ENCODE peak calls at places on chromosome 12, in ten cellular contexts. H is IMR-90, N is pancreas, E is OCI-LY7, Z is GM06990, S is HCT116, O is colonic mucosa, X is astrocyte of the cerebellum, K is keratinocyte, P is lower leg skin. R is an unnamed sample.

GRCh38 chr12:107064243-107064642 is 29.1 kb downstream of the CRY1 start:
- DNase-seq in H (no peak), N (no peak), E (no peak), Z (no peak), S (no peak), O (no peak), X (no peak), K (no peak), P (no peak), R (no peak)

GRCh38 chr12:95634622-95635621 is 83.6 kb upstream of the USP44 start:
- DNase-seq in H (peak), N (no peak), E (no peak), Z (no peak), S (no peak), O (peak), X (peak), K (no peak), P (peak), R (no peak)

GRCh38 chr12:132718644-132719043 is 8.0 kb downstream of the PGAM5 start:
- DNase-seq in H (no peak), N (peak), E (no peak), Z (no peak), S (no peak), O (no peak), X (no peak), K (no peak), P (no peak), R (no peak)

GRCh38 chr12:120761581-120761980 is 36.0 kb downstream of the ACADS start:
- DNase-seq in H (peak), N (no peak), E (no peak), Z (no peak), S (no peak), O (no peak), X (peak), K (peak), P (peak), R (peak)

GRCh38 chr12:118537481-118537917 is 161.1 kb downstream of the SUDS3 start:
- DNase-seq in H (no peak), N (no peak), E (no peak), Z (no peak), S (no peak), O (no peak), X (no peak), K (no peak), P (no peak), R (no peak)

GRCh38 chr12:130131817-130132216 is 30.4 kb upstream of the FZD10 start:
- DNase-seq in H (no peak), N (no peak), E (no peak), Z (no peak), S (no peak), O (no peak), X (no peak), K (no peak), P (no peak), R (no peak)

GRCh38 chr12:123075591-123076171 is 75.2 kb downstream of the PITPNM2 start:
- DNase-seq in H (no peak), N (no peak), E (peak), Z (peak), S (no peak), O (peak), X (no peak), K (no peak), P (no peak), R (no peak)

GRCh38 chr12:76441016-76441415 is 92.8 kb upstream of the BBS10 start:
- DNase-seq in H (no peak), N (no peak), E (no peak), Z (no peak), S (no peak), O (no peak), X (no peak), K (no peak), P (no peak), R (no peak)

GRCh38 chr12:120223458-120224303 is 22.8 kb upstream of the RPLP0 start:
- DNase-seq in H (peak), N (peak), E (no peak), Z (no peak), S (no peak), O (no peak), X (no peak), K (no peak), P (no peak), R (no peak)

GRCh38 chr12:31471823-31472222 is 119.1 kb downstream of the DENND5B start:
- DNase-seq in H (no peak), N (no peak), E (no peak), Z (no peak), S (no peak), O (no peak), X (no peak), K (no peak), P (no peak), R (no peak)

DNA sequence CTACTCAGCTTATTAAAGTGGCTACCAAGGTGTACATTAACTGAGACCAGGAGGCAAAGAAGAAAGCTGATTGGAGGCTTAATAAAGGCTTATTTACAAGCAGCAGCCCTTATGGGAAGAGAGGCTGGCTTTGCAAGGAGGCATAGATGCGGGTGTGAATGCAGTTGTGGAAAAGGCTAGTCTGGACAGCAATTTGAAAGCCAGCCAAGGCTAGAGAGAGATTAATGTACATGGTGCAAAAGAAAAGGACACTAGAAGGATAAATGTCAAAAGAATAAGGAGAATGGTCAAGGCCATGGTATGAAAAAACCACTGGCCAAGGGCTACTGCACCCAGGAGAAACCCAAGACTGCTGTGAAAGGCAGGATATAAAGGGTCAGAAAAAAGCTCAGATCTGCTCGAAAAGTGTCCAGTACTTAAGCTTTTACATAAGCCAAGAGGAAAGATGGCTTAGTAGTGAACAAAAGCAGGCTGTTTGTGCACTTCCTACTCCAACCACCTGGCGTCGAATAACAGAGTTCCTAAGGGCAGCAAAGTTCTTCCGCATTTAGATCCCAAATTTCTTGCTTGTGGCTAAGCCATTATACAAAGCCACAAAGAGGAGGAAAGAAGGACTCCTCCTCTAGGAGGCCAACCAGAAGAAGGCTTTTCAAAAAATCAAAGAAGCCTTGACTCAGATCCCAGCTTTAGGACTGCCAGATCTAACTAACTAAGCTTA is 24.0 kb downstream of the KLRK1 start:
- DNase-seq in H (peak), N (no peak), E (no peak), Z (no peak), S (peak), O (no peak), X (no peak), K (no peak), P (no peak), R (peak)
- TF ChIP-seq CTCF in H (peak), N (no peak), E (peak), Z (no peak), S (peak), O (peak), X (peak), K (peak), P (no peak), R (peak)

GRCh38 chr12:57836442-57837375 is 9.8 kb downstream of the CTDSP2 start:
- DNase-seq in H (peak), N (no peak), E (peak), Z (peak), S (no peak), O (peak), X (peak), K (no peak), P (peak), R (peak)
- H3K4me3 ChIP-seq in H (no peak), N (peak), E (peak), Z (peak), S (no peak), O (no peak), X (peak), K (no peak), P (no peak), R (peak)

GRCh38 chr12:46024099-46024498 is 33.7 kb upstream of the SCAF11 start:
- DNase-seq in H (no peak), N (no peak), E (no peak), Z (no peak), S (no peak), O (no peak), X (no peak), K (no peak), P (no peak), R (no peak)

GRCh38 chr12:46020768-46021167 is 30.4 kb upstream of the SCAF11 start:
- DNase-seq in H (no peak), N (no peak), E (no peak), Z (no peak), S (no peak), O (no peak), X (no peak), K (no peak), P (no peak), R (no peak)
- TF ChIP-seq CTCF in H (no peak), N (no peak), E (no peak), Z (no peak), S (no peak), O (no peak), X (no peak), K (no peak), P (no peak), R (no peak)

DNA sequence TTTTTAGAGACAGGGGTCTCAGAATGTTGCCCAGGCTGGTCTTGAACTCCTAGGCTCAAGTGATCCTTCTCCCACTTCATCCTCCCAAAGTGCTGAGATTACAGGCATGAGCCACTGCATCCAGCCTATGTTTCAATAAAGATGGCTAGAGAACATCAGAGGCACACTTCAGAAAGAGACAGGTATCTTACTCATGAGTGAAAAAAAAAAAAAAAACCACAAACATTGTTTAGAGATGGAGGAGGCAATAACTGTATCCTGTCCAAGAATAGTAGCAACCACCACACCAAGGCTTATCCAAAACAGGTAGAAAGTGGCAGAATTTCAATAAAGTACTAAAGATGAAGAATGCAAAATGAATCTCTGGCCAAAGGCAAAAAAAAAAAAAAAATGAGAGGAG is 30.3 kb downstream of the EEA1 start:
- DNase-seq in H (peak), N (no peak), E (no peak), Z (no peak), S (no peak), O (no peak), X (no peak), K (no peak), P (no peak), R (peak)
- H3K4me3 ChIP-seq in H (no peak), N (no peak), E (no peak), Z (no peak), S (no peak), O (no peak), X (no peak), K (peak), P (no peak), R (no peak)